ENCODE peak calls at places on chromosomes 6 and 20, in nine cellular contexts. One of them, this sample, is unnamed.

GRCh38 chr6:157034433-157035230 is 257.5 kb downstream of the ARID1B start:
- DNase-seq in CD4-positive, CD25-positive, alpha-beta regulatory T cell: no peak
- DNase-seq in heart right ventricle: no peak
- DNase-seq in heart left ventricle: no peak
- DNase-seq in HepG2: peak; percentile 54
- DNase-seq in ascending aorta: no peak
- DNase-seq in uterus: no peak
- DNase-seq in SK-N-SH: peak; percentile 55
- DNase-seq in mesendoderm: peak; percentile 73
- DNase-seq in this sample: peak; percentile 57

GRCh38 chr6:113644861-113645575 is 212.1 kb upstream of the MARCKS start:
- DNase-seq in HepG2: peak; percentile 31
- DNase-seq in SK-N-SH: no peak
- DNase-seq in CD4-positive, CD25-positive, alpha-beta regulatory T cell: no peak
- DNase-seq in ascending aorta: no peak
- DNase-seq in heart right ventricle: no peak
- DNase-seq in heart left ventricle: no peak
- DNase-seq in uterus: no peak
- DNase-seq in mesendoderm: no peak
- DNase-seq in this sample: peak; percentile 72

GRCh38 chr20:57479196-57479595 is 45.7 kb downstream of the CTCFL start:
- DNase-seq in HepG2: no peak
- DNase-seq in SK-N-SH: no peak
- DNase-seq in uterus: no peak
- DNase-seq in mesendoderm: no peak
- DNase-seq in ascending aorta: no peak
- DNase-seq in heart left ventricle: no peak
- DNase-seq in CD4-positive, CD25-positive, alpha-beta regulatory T cell: no peak
- DNase-seq in heart right ventricle: no peak
- DNase-seq in this sample: no peak

GRCh38 chr20:18857640-18858039 is 44.1 kb downstream of the SCP2D1 start:
- DNase-seq in mesendoderm: no peak
- DNase-seq in HepG2: no peak
- DNase-seq in ascending aorta: no peak
- DNase-seq in SK-N-SH: no peak
- DNase-seq in heart left ventricle: no peak
- DNase-seq in CD4-positive, CD25-positive, alpha-beta regulatory T cell: no peak
- DNase-seq in uterus: no peak
- DNase-seq in heart right ventricle: no peak
- DNase-seq in this sample: no peak

GRCh38 chr6:16503241-16503775 is 258.0 kb downstream of the ATXN1 start:
- DNase-seq in HepG2: no peak
- DNase-seq in mesendoderm: no peak
- DNase-seq in uterus: no peak
- DNase-seq in SK-N-SH: no peak
- DNase-seq in heart right ventricle: no peak
- DNase-seq in ascending aorta: no peak
- DNase-seq in heart left ventricle: no peak
- DNase-seq in CD4-positive, CD25-positive, alpha-beta regulatory T cell: no peak
- DNase-seq in this sample: no peak

GRCh38 chr20:9532069-9532809 is 17.8 kb downstream of the LAMP5 start:
- DNase-seq in CD4-positive, CD25-positive, alpha-beta regulatory T cell: no peak
- DNase-seq in HepG2: no peak
- DNase-seq in SK-N-SH: peak; percentile 70
- DNase-seq in ascending aorta: no peak
- DNase-seq in mesendoderm: peak; percentile 25
- DNase-seq in heart right ventricle: no peak
- DNase-seq in heart left ventricle: no peak
- DNase-seq in uterus: no peak
- DNase-seq in this sample: no peak

GRCh38 chr6:11069760-11070159 is 23.9 kb upstream of the SMIM13 start:
- DNase-seq in SK-N-SH: no peak
- DNase-seq in heart left ventricle: no peak
- DNase-seq in CD4-positive, CD25-positive, alpha-beta regulatory T cell: no peak
- DNase-seq in uterus: no peak
- DNase-seq in heart right ventricle: no peak
- DNase-seq in mesendoderm: no peak
- DNase-seq in HepG2: no peak
- DNase-seq in ascending aorta: no peak
- DNase-seq in this sample: no peak

GRCh38 chr6:124669713-124670480 is 292.3 kb upstream of the RNF217 start:
- DNase-seq in heart left ventricle: no peak
- DNase-seq in heart right ventricle: no peak
- DNase-seq in CD4-positive, CD25-positive, alpha-beta regulatory T cell: no peak
- DNase-seq in SK-N-SH: no peak
- DNase-seq in HepG2: no peak
- DNase-seq in mesendoderm: no peak
- DNase-seq in ascending aorta: no peak
- DNase-seq in uterus: no peak
- DNase-seq in this sample: no peak

DNA sequence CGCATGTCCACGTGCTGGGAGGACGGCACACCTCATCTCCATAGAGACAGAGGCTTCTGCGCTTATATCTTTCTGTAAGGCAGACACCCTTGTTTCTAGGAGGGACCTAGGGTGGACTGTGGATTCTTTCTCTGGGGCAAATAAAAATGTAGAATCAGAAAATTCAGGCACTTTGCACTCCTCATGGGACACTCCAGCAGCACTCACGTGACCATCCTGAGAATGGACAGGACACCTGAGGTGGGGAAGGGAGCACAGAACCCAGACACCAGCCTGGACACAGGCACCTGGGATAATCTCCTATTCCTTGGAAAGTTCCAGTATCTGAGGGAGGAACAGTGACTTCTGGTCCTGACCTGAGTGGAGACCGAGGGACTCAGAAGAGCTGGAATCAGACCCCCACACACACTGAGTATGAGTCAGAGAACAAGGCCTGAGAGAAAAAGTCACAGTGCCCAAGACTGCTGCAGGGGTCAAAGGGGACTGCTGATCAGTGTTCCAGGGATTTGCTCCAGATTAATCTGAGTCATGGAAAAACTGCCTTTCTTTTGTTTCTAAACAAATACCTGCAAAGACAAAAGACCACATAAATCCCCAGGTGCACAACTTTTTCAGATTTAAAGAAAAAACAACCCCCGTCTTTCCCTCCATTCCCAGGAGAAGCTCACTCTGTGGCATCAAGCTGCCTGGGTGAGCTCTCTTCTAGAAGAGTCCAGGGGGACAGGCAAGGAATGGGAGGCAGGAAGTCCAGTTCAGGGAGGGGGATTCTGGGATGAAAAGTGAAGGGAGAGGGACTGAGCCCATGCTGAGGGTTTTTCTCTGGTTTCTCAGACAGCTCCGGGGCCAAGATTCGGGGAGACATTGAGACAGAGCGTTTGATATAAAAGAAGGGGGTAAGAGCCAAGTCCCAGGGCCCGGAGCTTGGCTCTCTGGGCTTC is 35.6 kb upstream of the MICB start:
- DNase-seq in uterus: no peak
- DNase-seq in mesendoderm: no peak
- DNase-seq in heart left ventricle: no peak
- DNase-seq in heart right ventricle: no peak
- DNase-seq in HepG2: no peak
- DNase-seq in SK-N-SH: no peak
- DNase-seq in CD4-positive, CD25-positive, alpha-beta regulatory T cell: no peak
- DNase-seq in ascending aorta: no peak
- DNase-seq in this sample: no peak
- H3K4me3 ChIP-seq in uterus: peak overlapping the region; percentile 40
- H3K4me3 ChIP-seq in mesendoderm: no peak overlapping the region
- H3K4me3 ChIP-seq in heart left ventricle: peak overlapping the region; percentile 55
- H3K4me3 ChIP-seq in heart right ventricle: peak overlapping the region; percentile 57
- H3K4me3 ChIP-seq in HepG2: peak overlapping the region; percentile 8
- H3K4me3 ChIP-seq in SK-N-SH: no peak overlapping the region
- H3K4me3 ChIP-seq in CD4-positive, CD25-positive, alpha-beta regulatory T cell: peak overlapping the region; percentile 99
- H3K4me3 ChIP-seq in ascending aorta: peak overlapping the region; percentile 57
- H3K4me3 ChIP-seq in this sample: peak overlapping the region; percentile 50

DNA sequence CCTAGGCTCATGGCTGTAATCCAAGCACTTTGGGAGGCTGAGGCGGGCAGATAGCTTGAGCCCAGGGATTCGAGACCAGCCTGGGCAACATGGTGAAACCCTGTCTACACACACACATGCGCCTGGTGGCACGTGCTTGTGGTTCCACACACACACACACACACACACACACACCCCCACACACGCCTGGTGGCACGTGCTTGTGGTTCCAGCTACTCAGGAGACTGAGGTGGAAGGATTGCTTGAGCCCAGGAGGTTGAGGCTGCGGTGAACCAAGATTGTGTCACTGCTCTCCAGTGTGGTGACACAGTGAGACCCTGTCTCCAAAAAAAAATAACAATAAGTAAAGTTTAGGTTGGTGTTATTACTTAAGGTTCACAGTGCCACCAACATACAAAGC is 165.8 kb downstream of the ZFAND3 start:
- DNase-seq in mesendoderm: no peak
- DNase-seq in heart right ventricle: no peak
- DNase-seq in HepG2: no peak
- DNase-seq in ascending aorta: no peak
- DNase-seq in uterus: no peak
- DNase-seq in heart left ventricle: no peak
- DNase-seq in CD4-positive, CD25-positive, alpha-beta regulatory T cell: no peak
- DNase-seq in SK-N-SH: no peak
- DNase-seq in this sample: no peak
- H3K4me1 ChIP-seq in mesendoderm: no peaks in the 10 kb centered on the region
- H3K4me1 ChIP-seq in heart right ventricle: peaks cover 73% of the 10 kb centered on the region
- H3K4me1 ChIP-seq in HepG2: peaks cover 39% of the 10 kb centered on the region
- H3K4me1 ChIP-seq in ascending aorta: peaks cover 24% of the 10 kb centered on the region
- H3K4me1 ChIP-seq in uterus: no peaks in the 10 kb centered on the region
- H3K4me1 ChIP-seq in heart left ventricle: no peaks in the 10 kb centered on the region
- H3K4me1 ChIP-seq in CD4-positive, CD25-positive, alpha-beta regulatory T cell: peaks cover 11% of the 10 kb centered on the region
- H3K4me1 ChIP-seq in SK-N-SH: peaks cover 31% of the 10 kb centered on the region
- H3K4me1 ChIP-seq in this sample: peaks cover 27% of the 10 kb centered on the region

GRCh38 chr20:34110025-34111013 is 1.7 kb downstream of the EIF2S2 start:
- DNase-seq in heart right ventricle: no peak
- DNase-seq in heart left ventricle: no peak
- DNase-seq in ascending aorta: no peak
- DNase-seq in CD4-positive, CD25-positive, alpha-beta regulatory T cell: no peak
- DNase-seq in mesendoderm: no peak
- DNase-seq in HepG2: peak; percentile 39
- DNase-seq in uterus: no peak
- DNase-seq in SK-N-SH: no peak
- DNase-seq in this sample: no peak

GRCh38 chr20:34111712-34112599 is at the start of gene EIF2S2:
- DNase-seq in SK-N-SH: peak; percentile 94
- DNase-seq in CD4-positive, CD25-positive, alpha-beta regulatory T cell: peak; percentile 92
- DNase-seq in uterus: peak; percentile 96
- DNase-seq in HepG2: peak; percentile 99
- DNase-seq in heart left ventricle: peak; percentile 98
- DNase-seq in ascending aorta: peak; percentile 87
- DNase-seq in heart right ventricle: peak; percentile 94
- DNase-seq in mesendoderm: peak; percentile 99
- DNase-seq in this sample: peak; percentile 98

GRCh38 chr20:34108616-34109174 is 3.3 kb downstream of the EIF2S2 start:
- DNase-seq in heart left ventricle: no peak
- DNase-seq in SK-N-SH: no peak
- DNase-seq in heart right ventricle: no peak
- DNase-seq in mesendoderm: no peak
- DNase-seq in ascending aorta: no peak
- DNase-seq in CD4-positive, CD25-positive, alpha-beta regulatory T cell: no peak
- DNase-seq in uterus: no peak
- DNase-seq in HepG2: no peak
- DNase-seq in this sample: no peak

GRCh38 chr20:34111057-34111711 is 859 bp downstream of the EIF2S2 start:
- DNase-seq in SK-N-SH: peak; percentile 31
- DNase-seq in HepG2: no peak
- DNase-seq in heart left ventricle: no peak
- DNase-seq in ascending aorta: no peak
- DNase-seq in heart right ventricle: peak; percentile 26
- DNase-seq in uterus: peak; percentile 25
- DNase-seq in CD4-positive, CD25-positive, alpha-beta regulatory T cell: no peak
- DNase-seq in mesendoderm: peak; percentile 66
- DNase-seq in this sample: no peak

DNA sequence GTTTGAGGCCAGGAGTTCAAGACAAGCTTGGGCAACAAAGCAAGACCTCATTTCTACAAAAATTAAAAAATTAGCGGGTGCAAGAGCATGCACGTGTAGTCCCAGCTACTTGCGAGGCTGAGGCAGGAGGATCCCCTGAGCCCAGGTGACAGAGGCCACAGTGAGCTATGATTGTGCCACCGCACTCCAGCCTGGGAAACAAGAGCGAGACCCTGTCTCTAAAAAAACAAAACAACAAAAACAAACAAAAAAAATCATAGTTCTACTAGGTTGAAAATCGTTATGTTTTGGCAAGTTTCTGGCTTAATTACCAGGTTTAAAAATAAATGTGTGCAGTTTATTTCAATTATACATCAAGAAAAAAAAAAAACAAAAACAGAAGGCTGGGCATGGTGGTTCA is 2.6 kb downstream of the EIF2S2 start:
- DNase-seq in SK-N-SH: no peak
- DNase-seq in heart left ventricle: no peak
- DNase-seq in uterus: no peak
- DNase-seq in ascending aorta: no peak
- DNase-seq in heart right ventricle: no peak
- DNase-seq in HepG2: no peak
- DNase-seq in CD4-positive, CD25-positive, alpha-beta regulatory T cell: no peak
- DNase-seq in mesendoderm: no peak
- DNase-seq in this sample: no peak
- H3K4me3 ChIP-seq in SK-N-SH: no peak overlapping the region
- H3K4me3 ChIP-seq in heart left ventricle: no peak overlapping the region
- H3K4me3 ChIP-seq in uterus: no peak overlapping the region
- H3K4me3 ChIP-seq in ascending aorta: peak overlapping the region; percentile 9
- H3K4me3 ChIP-seq in heart right ventricle: no peak overlapping the region
- H3K4me3 ChIP-seq in HepG2: peak overlapping the region; percentile 15
- H3K4me3 ChIP-seq in CD4-positive, CD25-positive, alpha-beta regulatory T cell: peak overlapping the region; percentile 61
- H3K4me3 ChIP-seq in mesendoderm: no peak overlapping the region
- H3K4me3 ChIP-seq in this sample: no peak overlapping the region

GRCh38 chr6:152268846-152269442 is 368.2 kb downstream of the SYNE1 start:
- DNase-seq in uterus: no peak
- DNase-seq in ascending aorta: no peak
- DNase-seq in SK-N-SH: no peak
- DNase-seq in heart left ventricle: no peak
- DNase-seq in CD4-positive, CD25-positive, alpha-beta regulatory T cell: no peak
- DNase-seq in HepG2: no peak
- DNase-seq in mesendoderm: no peak
- DNase-seq in heart right ventricle: no peak
- DNase-seq in this sample: no peak
- H3K4me1 ChIP-seq in uterus: peaks cover 19% of the 10 kb centered on the region
- H3K4me1 ChIP-seq in ascending aorta: peaks cover 59% of the 10 kb centered on the region
- H3K4me1 ChIP-seq in SK-N-SH: peaks cover 13% of the 10 kb centered on the region
- H3K4me1 ChIP-seq in heart left ventricle: peaks cover 6% of the 10 kb centered on the region
- H3K4me1 ChIP-seq in CD4-positive, CD25-positive, alpha-beta regulatory T cell: no peaks in the 10 kb centered on the region
- H3K4me1 ChIP-seq in HepG2: no peaks in the 10 kb centered on the region
- H3K4me1 ChIP-seq in mesendoderm: peaks cover 15% of the 10 kb centered on the region
- H3K4me1 ChIP-seq in heart right ventricle: peaks cover 61% of the 10 kb centered on the region
- H3K4me1 ChIP-seq in this sample: peaks cover 6% of the 10 kb centered on the region

GRCh38 chr20:45343867-45344721 is 4.1 kb downstream of the SDC4 start:
- DNase-seq in mesendoderm: peak; percentile 87
- DNase-seq in SK-N-SH: no peak
- DNase-seq in heart left ventricle: peak; percentile 42
- DNase-seq in CD4-positive, CD25-positive, alpha-beta regulatory T cell: no peak
- DNase-seq in HepG2: peak; percentile 97
- DNase-seq in uterus: peak; percentile 83
- DNase-seq in ascending aorta: peak; percentile 70
- DNase-seq in heart right ventricle: no peak
- DNase-seq in this sample: peak; percentile 87
- H3K4me3 ChIP-seq in mesendoderm: no peak overlapping the region
- H3K4me3 ChIP-seq in SK-N-SH: peak overlapping the region; percentile 87
- H3K4me3 ChIP-seq in heart left ventricle: peak overlapping the region; percentile 82
- H3K4me3 ChIP-seq in CD4-positive, CD25-positive, alpha-beta regulatory T cell: no peak overlapping the region
- H3K4me3 ChIP-seq in HepG2: peak overlapping the region; percentile 49
- H3K4me3 ChIP-seq in uterus: no peak overlapping the region
- H3K4me3 ChIP-seq in ascending aorta: peak overlapping the region; percentile 80
- H3K4me3 ChIP-seq in heart right ventricle: peak overlapping the region; percentile 20
- H3K4me3 ChIP-seq in this sample: peak overlapping the region; percentile 3